ENCODE peak calls at places on chromosomes 2 and 18, in nine cellular contexts. I is K562; F is stimulated activated CD4-positive, alpha-beta T cell treated with anti-CD3 and anti-CD28 coated beads, Interleukin-4, amount 100 ng/mL, for 48 hours; O is body of pancreas; Y is RKO; J is astrocyte of the spinal cord; E is EL; A is HT1080; S is T47D. P is an unnamed sample.

GRCh38 chr2:98459776-98460175 is 15.1 kb downstream of the INPP4A start:
- DNase-seq in F (no peak), A (no peak), S (no peak), I (no peak), Y (no peak), J (peak), O (peak), E (no peak), P (no peak)

GRCh38 chr2:12819721-12820120 is 103.0 kb downstream of the TRIB2 start:
- DNase-seq in E (peak), F (no peak), A (no peak), J (peak), S (no peak), Y (no peak), O (no peak), I (no peak), P (no peak)

GRCh38 chr18:36352384-36352783 is 54.9 kb downstream of the FHOD3 start:
- DNase-seq in J (peak), Y (peak), E (peak), I (no peak), F (no peak), A (peak), S (no peak), O (peak), P (no peak)

GRCh38 chr18:26575865-26576217 is 27.5 kb upstream of the KCTD1 start:
- DNase-seq in I (no peak), E (no peak), F (no peak), A (no peak), J (no peak), O (no peak), S (peak), Y (no peak), P (no peak)

GRCh38 chr2:194166818-194167217 is 1490.2 kb upstream of the SLC39A10 start:
- DNase-seq in E (no peak), I (no peak), O (no peak), S (peak), A (peak), J (peak), F (no peak), Y (peak), P (peak)

GRCh38 chr18:32289480-32290075 is 99.7 kb downstream of the MEP1B start:
- DNase-seq in J (peak), I (no peak), F (peak), E (peak), S (peak), O (peak), A (peak), Y (peak), P (peak)

GRCh38 chr2:2647156-2647555 is 316.1 kb upstream of the MYT1L start:
- DNase-seq in A (peak), Y (peak), E (no peak), O (no peak), S (no peak), J (peak), I (no peak), F (no peak), P (no peak)

GRCh38 chr2:213219816-213220215 is 64.4 kb upstream of the SPAG16 start:
- DNase-seq in A (no peak), S (no peak), F (no peak), I (no peak), Y (no peak), E (no peak), O (no peak), J (peak), P (no peak)

GRCh38 chr2:47028846-47029560 is 113.4 kb upstream of the MCFD2 start:
- DNase-seq in I (no peak), F (no peak), E (no peak), J (no peak), Y (no peak), A (no peak), S (peak), O (no peak), P (no peak)

GRCh38 chr2:111667542-111668273 is 216.3 kb downstream of the ANAPC1 start:
- DNase-seq in A (peak), E (peak), S (peak), I (no peak), O (no peak), F (no peak), Y (peak), J (peak), P (no peak)

GRCh38 chr18:44896817-44897216 is 216.1 kb downstream of the SETBP1 start:
- DNase-seq in F (no peak), Y (no peak), A (no peak), E (no peak), J (no peak), S (no peak), O (peak), I (no peak), P (no peak)

GRCh38 chr2:159035790-159036411 is 67.5 kb downstream of the TANC1 start:
- DNase-seq in Y (no peak), F (no peak), S (peak), O (peak), J (peak), I (peak), E (peak), A (peak), P (peak)

GRCh38 chr2:42464631-42465030 is 29.2 kb downstream of the KCNG3 start:
- DNase-seq in J (no peak), A (no peak), F (no peak), O (no peak), S (no peak), E (no peak), Y (no peak), I (peak), P (no peak)